ENCODE peak calls at places on chromosomes 5 and 9, in seven cellular contexts. U is ovary; A is K562; I is colonic mucosa; H is Peyer's patch; Y is CD8-positive, alpha-beta T cell; V is choroid plexus epithelial cell. N is an unnamed sample.
A peak's percentile ranks its signal among the peaks of the same experiment; 100 is the strongest.

GRCh38 chr5:92104126-92104525 is 721.0 kb upstream of the ARRDC3 start:
- DNase-seq in U (no peak), H (no peak), Y (no peak), I (no peak), V (no peak), A (no peak), N (no peak)

GRCh38 chr9:33221568-33221884 is 18.4 kb upstream of the SPINK4 start:
- DNase-seq in U (no peak), A (no peak), V (no peak), I (no peak), Y (no peak), H (no peak), N (no peak)

GRCh38 chr9:6049798-6050197 is 34.4 kb upstream of the RANBP6 start:
- DNase-seq in Y (no peak), V (peak; percentile 33), H (no peak), U (no peak), A (peak; percentile 11), I (peak; percentile 45), N (no peak)

GRCh38 chr9:99506781-99507305 is 284.8 kb downstream of the SEC61B start:
- DNase-seq in H (no peak), I (no peak), Y (no peak), V (no peak), U (no peak), A (no peak), N (no peak)

GRCh38 chr5:81393783-81394718 is at the start of gene ACOT12:
- DNase-seq in Y (no peak), U (no peak), A (no peak), H (peak; percentile 51), V (peak; percentile 30), I (no peak), N (no peak)

GRCh38 chr5:1652873-1653707 is 129.3 kb upstream of the LPCAT1 start:
- DNase-seq in U (no peak), V (no peak), H (no peak), Y (no peak), I (peak; percentile 17), A (no peak), N (no peak)

GRCh38 chr5:138927539-138927938 is 52.4 kb upstream of the LRRTM2 start:
- DNase-seq in V (no peak), H (no peak), U (no peak), I (no peak), A (no peak), Y (no peak), N (no peak)

GRCh38 chr9:5511476-5511875 is 1.1 kb downstream of the PDCD1LG2 start:
- DNase-seq in Y (no peak), I (no peak), V (no peak), U (no peak), H (no peak), A (no peak), N (no peak)

GRCh38 chr9:136016221-136016881 is 55.2 kb upstream of the UBAC1 start:
- DNase-seq in U (no peak), Y (no peak), V (no peak), I (no peak), A (no peak), H (no peak), N (no peak)

GRCh38 chr5:140214831-140215230 is 39.8 kb downstream of the CYSTM1 start:
- DNase-seq in Y (no peak), A (no peak), V (peak; percentile 77), U (no peak), I (no peak), H (no peak), N (peak; percentile 23)

GRCh38 chr5:176391999-176392398 is 3.4 kb downstream of the HIGD2A start:
- DNase-seq in H (no peak), V (no peak), U (no peak), Y (no peak), I (no peak), A (no peak), N (no peak)

GRCh38 chr5:63101870-63102269 is 523.3 kb downstream of the LRRC70 start:
- DNase-seq in Y (no peak), U (no peak), A (no peak), I (no peak), V (no peak), H (no peak), N (no peak)

DNA sequence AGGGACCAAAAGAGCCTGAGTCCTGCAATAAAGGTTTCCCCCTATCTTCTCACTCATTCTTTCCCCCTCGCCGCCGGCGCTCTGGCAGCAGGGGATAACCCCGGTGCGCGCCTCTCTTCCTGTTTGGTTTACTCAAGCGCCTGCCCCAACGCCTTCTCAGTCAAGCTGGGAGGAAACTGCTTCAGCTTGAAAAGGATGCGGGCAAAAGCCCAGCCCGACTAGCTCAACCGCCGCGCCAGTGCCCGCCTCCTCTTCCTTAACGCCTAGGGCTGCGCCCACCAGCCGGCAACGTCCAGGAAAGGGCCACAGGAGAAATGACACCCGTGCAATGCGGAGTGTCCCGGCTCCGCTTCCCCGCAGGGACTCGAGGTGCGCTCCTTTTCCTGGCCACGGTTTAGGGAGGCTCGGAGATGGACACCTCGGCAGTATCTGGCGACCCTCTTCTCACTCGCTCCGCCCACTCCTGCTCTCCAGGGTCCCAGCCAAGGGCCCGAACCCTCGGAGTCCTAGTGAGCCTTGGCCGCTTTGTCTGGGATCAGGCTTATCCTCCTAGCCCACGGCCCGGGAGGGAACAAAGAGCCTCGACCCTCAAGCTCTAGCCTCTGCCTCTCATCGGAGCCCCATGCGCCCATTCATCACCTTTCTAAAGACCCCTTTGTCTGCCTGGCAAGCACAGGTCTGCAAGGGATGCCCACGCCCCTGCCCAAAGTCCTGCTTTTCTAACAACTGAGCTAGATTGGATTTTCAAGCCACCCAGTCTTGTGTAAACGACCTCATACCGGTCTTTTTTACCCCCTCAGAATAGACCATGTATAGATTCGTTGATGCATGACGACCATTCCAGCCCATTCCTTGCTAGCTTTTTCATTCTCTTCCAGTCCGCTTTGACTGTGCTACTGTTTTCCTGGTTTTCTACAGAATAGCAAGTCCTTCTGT is 2.0 kb downstream of the ST8SIA4 start:
- DNase-seq in Y (peak; percentile 90), A (peak; percentile 10), H (peak; percentile 67), U (no peak), V (peak; percentile 61), I (peak; percentile 70), N (no peak)
- H3K4me3 ChIP-seq in Y (peak overlapping the region; percentile 72), A (peak overlapping the region; percentile 34), H (peak overlapping the region; percentile 63), U (peak overlapping the region; percentile 19), V (peak overlapping the region; percentile 71), I (peak overlapping the region; percentile 46), N (peak overlapping the region; percentile 48)

DNA sequence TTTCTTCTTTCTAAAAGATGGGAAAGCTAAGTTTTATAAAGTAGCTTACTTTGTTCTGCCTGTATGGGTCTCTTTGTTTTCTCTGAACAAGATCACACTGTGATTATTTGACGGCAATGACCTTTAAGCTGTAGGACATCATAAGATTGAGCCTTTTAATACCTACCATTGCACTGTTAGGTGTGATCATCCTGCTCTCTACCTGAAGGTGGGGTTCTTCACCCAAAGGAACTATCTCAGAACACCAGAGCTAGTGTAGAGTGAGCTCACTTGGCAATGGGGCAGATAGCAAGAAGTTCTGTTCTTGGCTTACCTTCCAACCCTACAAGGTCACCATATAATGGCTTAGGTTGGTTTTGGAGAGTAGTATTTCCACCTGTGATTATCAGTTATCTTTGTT is 200.2 kb downstream of the SPATA31D1 start:
- DNase-seq in A (no peak), V (no peak), Y (no peak), U (no peak), H (no peak), I (no peak), N (no peak)
- TF ChIP-seq CTCF in A (no peak), V (no peak), Y (no peak), U (no peak), H (no peak), I (no peak), N (no peak)

GRCh38 chr9:130304643-130305042 is 39.1 kb downstream of the HMCN2 start:
- DNase-seq in I (no peak), A (no peak), H (no peak), Y (no peak), V (no peak), U (no peak), N (no peak)

GRCh38 chr9:130302785-130303612 is 37.4 kb downstream of the HMCN2 start:
- DNase-seq in V (no peak), U (no peak), A (no peak), I (no peak), H (no peak), Y (no peak), N (no peak)

GRCh38 chr9:130303613-130304055 is 38.1 kb downstream of the HMCN2 start:
- DNase-seq in A (no peak), Y (no peak), H (no peak), I (no peak), V (no peak), U (no peak), N (no peak)

GRCh38 chr9:130305381-130305780 is 39.8 kb downstream of the HMCN2 start:
- DNase-seq in A (no peak), I (no peak), U (no peak), Y (no peak), H (no peak), V (no peak), N (no peak)

DNA sequence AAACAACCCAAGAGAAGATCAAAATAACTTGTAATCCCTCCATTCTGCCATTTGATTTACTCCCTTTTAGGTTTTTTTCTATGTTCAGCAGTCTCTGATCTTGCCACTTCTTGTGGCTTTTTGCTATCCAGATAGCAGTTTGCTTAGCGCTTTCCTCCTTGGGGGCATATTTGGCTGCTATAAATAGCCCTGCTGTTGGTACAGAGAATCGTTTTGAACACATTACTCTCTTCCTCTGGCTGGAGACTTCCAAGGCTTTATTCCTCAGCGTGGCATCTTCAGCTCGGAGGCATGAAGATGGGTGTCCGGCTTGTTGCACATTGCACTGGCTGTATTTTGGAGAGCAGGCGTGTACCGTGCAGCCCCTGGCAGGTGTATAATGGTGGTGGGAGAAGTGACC is 38.6 kb downstream of the HMCN2 start:
- DNase-seq in I (no peak), H (no peak), A (no peak), U (no peak), V (no peak), Y (no peak), N (no peak)
- H3K4me3 ChIP-seq in I (no peak overlapping the region), H (no peak overlapping the region), A (no peak overlapping the region), U (no peak overlapping the region), V (no peak overlapping the region), Y (no peak overlapping the region), N (no peak overlapping the region)

GRCh38 chr5:33184367-33184766 is 256.4 kb upstream of the TARS1 start:
- DNase-seq in H (no peak), V (no peak), U (no peak), A (peak; percentile 28), I (no peak), Y (no peak), N (no peak)

GRCh38 chr5:33180900-33181299 is 259.9 kb upstream of the TARS1 start:
- DNase-seq in H (no peak), A (no peak), I (no peak), V (peak; percentile 79), Y (no peak), U (no peak), N (peak; percentile 5)
- TF ChIP-seq CTCF in H (no peak), A (no peak), I (no peak), V (peak; percentile 66), Y (no peak), U (no peak), N (peak; percentile 32)

DNA sequence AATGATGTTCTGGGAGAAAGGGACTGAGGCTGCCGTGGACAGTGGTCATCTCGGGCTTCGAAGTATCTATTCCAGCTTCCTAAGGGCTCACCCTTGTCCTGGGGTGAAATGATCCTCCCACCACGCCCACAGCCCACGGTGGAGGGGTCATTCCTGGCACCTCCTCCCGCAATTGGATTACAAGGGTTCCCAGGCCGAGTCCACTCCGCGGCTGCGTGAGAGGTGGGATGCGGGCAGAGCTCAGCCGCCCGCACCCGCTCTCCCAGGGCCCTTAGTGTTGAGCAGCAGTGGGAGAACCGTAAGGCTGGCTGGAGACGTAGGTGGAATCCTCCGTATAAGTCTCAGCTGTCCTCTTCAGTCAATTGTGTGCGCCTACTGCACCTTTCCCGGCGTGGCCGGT is 273.3 kb upstream of the ADAMTS16 start:
- DNase-seq in H (no peak), Y (no peak), U (no peak), A (no peak), V (no peak), I (no peak), N (no peak)
- H3K4me3 ChIP-seq in H (no peak overlapping the region), Y (no peak overlapping the region), U (no peak overlapping the region), A (no peak overlapping the region), V (no peak overlapping the region), I (no peak overlapping the region), N (no peak overlapping the region)

N was measured in AG04449.